ENCODE peak calls at places on chromosomes 1 and 21, in ten cellular contexts. E, L, H, P, I, C, W, J, Q and Z are unnamed samples.

GRCh38 chr1:113859478-113860175 is 11.9 kb downstream of the PTPN22 start:
- DNase-seq in E (no peak), L (no peak), H (no peak), P (no peak), I (no peak), C (no peak), W (no peak), J (no peak), Q (no peak), Z (no peak)

GRCh38 chr1:53968125-53968513 is 22.0 kb downstream of the LRRC42 start:
- DNase-seq in E (no peak), L (no peak), H (no peak), P (no peak), I (no peak), C (no peak), W (no peak), J (no peak), Q (no peak), Z (no peak)

GRCh38 chr21:33608559-33608958 is 20.1 kb upstream of the DONSON start:
- DNase-seq in E (no peak), L (no peak), H (no peak), P (no peak), I (no peak), C (no peak), W (no peak), J (no peak), Q (no peak), Z (no peak)

GRCh38 chr21:35782667-35783066 is 277.7 kb downstream of the SETD4 start:
- DNase-seq in E (no peak), L (no peak), H (no peak), P (no peak), I (no peak), C (no peak), W (no peak), J (no peak), Q (no peak), Z (no peak)

GRCh38 chr21:14736162-14736561 is 190.0 kb upstream of the SAMSN1 start:
- DNase-seq in E (no peak), L (no peak), H (no peak), P (no peak), I (no peak), C (no peak), W (no peak), J (no peak), Q (no peak), Z (no peak)

GRCh38 chr1:200206340-200206739 is 178.8 kb downstream of the NR5A2 start:
- DNase-seq in E (no peak), L (no peak), H (no peak), P (no peak), I (no peak), C (no peak), W (no peak), J (no peak), Q (no peak), Z (no peak)

GRCh38 chr1:61183471-61184034 is 101.2 kb downstream of the NFIA start:
- DNase-seq in E (peak; percentile 57), L (no peak), H (no peak), P (no peak), I (peak; percentile 70), C (no peak), W (no peak), J (peak; percentile 49), Q (no peak), Z (no peak)

GRCh38 chr1:112247036-112247597 is 148.9 kb upstream of the CTTNBP2NL start:
- DNase-seq in E (no peak), L (no peak), H (no peak), P (no peak), I (no peak), C (no peak), W (no peak), J (no peak), Q (no peak), Z (no peak)

GRCh38 chr1:27632387-27633297 is 2.3 kb downstream of the FGR start:
- DNase-seq in E (no peak), L (peak; percentile 29), H (no peak), P (no peak), I (no peak), C (no peak), W (no peak), J (no peak), Q (no peak), Z (no peak)

GRCh38 chr1:27633298-27633610 is 1.7 kb downstream of the FGR start:
- DNase-seq in E (no peak), L (no peak), H (no peak), P (no peak), I (no peak), C (no peak), W (no peak), J (no peak), Q (no peak), Z (no peak)

GRCh38 chr1:27633640-27634165 is 1.3 kb downstream of the FGR start:
- DNase-seq in E (no peak), L (no peak), H (no peak), P (no peak), I (no peak), C (no peak), W (no peak), J (no peak), Q (no peak), Z (no peak)

GRCh38 chr1:27628712-27629111 is 6.3 kb downstream of the FGR start:
- DNase-seq in E (no peak), L (no peak), H (no peak), P (no peak), I (no peak), C (no peak), W (peak; percentile 47), J (no peak), Q (no peak), Z (no peak)

DNA sequence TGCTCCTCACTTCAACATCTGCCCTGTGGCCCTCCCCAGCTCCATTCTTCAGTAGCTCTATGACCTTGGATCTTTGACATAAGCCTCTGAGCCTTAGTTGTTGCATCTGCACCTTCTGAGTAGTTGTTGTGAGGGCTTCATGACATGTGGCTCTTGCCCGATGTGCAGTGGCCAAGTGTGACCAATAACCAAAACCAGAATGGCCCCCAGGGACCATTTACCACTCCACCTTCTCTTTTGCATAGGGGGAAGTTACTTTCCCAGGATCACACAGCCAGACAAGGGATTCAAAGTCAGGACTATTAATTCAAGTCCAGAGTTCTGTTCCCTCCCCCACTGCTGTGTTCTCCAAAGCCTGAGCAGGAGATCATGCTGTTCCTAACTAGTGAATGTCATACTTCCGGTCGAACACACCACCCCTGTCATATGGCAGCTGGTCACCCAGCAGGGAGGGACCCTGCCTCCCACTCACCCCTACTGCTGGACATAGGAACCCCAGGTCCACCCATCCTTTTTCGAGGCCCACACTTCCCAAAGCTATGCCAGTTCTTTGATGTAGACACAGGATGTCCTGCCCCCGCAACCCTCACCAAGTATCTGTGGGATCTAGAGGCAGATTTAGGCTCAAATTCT is 4.0 kb downstream of the FGR start:
- DNase-seq in E (no peak), L (no peak), H (no peak), P (peak; percentile 78), I (no peak), C (peak; percentile 78), W (no peak), J (no peak), Q (no peak), Z (no peak)
- H3K4me3 ChIP-seq in E (no peak overlapping the region), L (no peak overlapping the region), H (no peak overlapping the region), P (peak overlapping the region; percentile 61), I (no peak overlapping the region), C (peak overlapping the region; percentile 53), W (no peak overlapping the region), J (no peak overlapping the region), Q (no peak overlapping the region), Z (no peak overlapping the region)

DNA sequence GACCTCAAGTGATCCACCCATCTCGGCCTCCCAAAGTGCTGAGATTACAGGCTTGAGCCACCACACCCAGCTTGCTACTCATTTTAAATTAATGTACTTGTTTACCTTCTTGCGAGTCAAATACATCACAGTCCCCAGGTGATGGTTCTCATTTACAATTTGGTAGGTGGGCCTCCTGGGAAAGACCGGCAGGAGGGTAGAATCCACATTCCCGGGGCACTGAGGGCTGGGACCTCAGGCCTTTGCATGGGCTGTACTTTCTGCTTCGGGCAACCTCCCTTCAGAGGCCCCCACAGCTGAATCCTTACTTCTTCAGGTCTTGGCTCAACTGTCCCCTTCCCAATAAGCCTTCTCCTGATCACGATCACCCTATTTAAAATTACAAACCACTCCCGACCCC is 165.5 kb downstream of the KAZN start:
- DNase-seq in E (no peak), L (no peak), H (no peak), P (no peak), I (no peak), C (no peak), W (no peak), J (no peak), Q (no peak), Z (no peak)
- H3K4me1 ChIP-seq in E (no peaks in the 10 kb centered on the region), L (no peaks in the 10 kb centered on the region), H (no peaks in the 10 kb centered on the region), P (no peaks in the 10 kb centered on the region), I (no peaks in the 10 kb centered on the region), C (no peaks in the 10 kb centered on the region), W (no peaks in the 10 kb centered on the region), J (peaks cover 4% of the 10 kb centered on the region), Q (peaks cover 21% of the 10 kb centered on the region), Z (no peaks in the 10 kb centered on the region)

DNA sequence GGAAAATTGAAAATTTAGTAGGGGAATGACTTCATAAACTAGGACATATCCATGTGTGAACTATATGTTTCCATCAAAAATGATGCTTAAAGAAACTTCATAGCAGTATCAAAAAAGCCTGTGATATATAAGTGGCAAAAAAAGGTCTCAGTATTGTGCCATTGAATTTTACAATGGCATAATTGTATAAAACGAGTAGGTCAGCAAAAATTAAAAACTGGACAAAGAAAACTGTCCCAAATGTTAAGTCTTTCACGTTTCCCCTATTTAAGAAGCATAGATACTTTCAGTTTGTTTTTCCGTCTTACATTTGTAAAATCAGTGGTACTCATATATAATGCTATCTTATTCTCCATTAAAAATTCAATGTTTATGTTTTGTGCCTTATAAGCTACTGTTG is 43.2 kb downstream of the LRRC8B start:
- DNase-seq in E (no peak), L (no peak), H (no peak), P (no peak), I (no peak), C (no peak), W (no peak), J (no peak), Q (no peak), Z (no peak)
- H3K4me3 ChIP-seq in E (no peak overlapping the region), L (no peak overlapping the region), H (no peak overlapping the region), P (no peak overlapping the region), I (no peak overlapping the region), C (no peak overlapping the region), W (peak overlapping the region; percentile 24), J (no peak overlapping the region), Q (no peak overlapping the region), Z (peak overlapping the region; percentile 7)

GRCh38 chr1:93673159-93673657 is 8.4 kb downstream of the BCAR3 start:
- DNase-seq in E (no peak), L (no peak), H (no peak), P (no peak), I (no peak), C (no peak), W (no peak), J (no peak), Q (no peak), Z (no peak)

GRCh38 chr1:93671090-93671743 is 10.4 kb downstream of the BCAR3 start:
- DNase-seq in E (no peak), L (no peak), H (no peak), P (no peak), I (no peak), C (no peak), W (no peak), J (no peak), Q (peak; percentile 85), Z (no peak)

GRCh38 chr1:93672477-93673158 is 9.0 kb downstream of the BCAR3 start:
- DNase-seq in E (peak; percentile 40), L (no peak), H (no peak), P (peak; percentile 71), I (no peak), C (peak; percentile 76), W (no peak), J (no peak), Q (no peak), Z (no peak)

GRCh38 chr1:93670141-93670540 is 11.5 kb downstream of the BCAR3 start:
- DNase-seq in E (no peak), L (no peak), H (no peak), P (no peak), I (no peak), C (no peak), W (no peak), J (no peak), Q (no peak), Z (no peak)

DNA sequence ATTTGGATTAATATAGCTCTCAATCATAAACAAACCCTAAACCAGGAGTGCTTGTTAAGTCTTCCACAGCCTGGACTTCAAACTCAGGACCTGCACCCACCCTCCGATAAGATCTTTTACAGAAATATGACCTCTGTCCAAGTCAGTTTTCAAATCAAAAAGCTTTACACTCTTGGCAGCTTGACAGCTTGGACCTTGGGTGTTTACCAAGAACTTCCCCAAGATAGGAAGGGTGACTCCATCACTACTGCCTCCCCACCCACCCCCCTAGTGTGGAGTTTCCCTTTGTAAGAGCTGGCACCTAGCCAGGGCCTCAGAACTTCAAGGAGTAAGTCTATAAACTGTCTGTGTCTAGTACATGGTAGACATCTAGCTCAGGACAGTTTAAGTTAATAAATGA is 9.6 kb downstream of the BCAR3 start:
- DNase-seq in E (peak; percentile 93), L (no peak), H (no peak), P (peak; percentile 73), I (peak; percentile 86), C (no peak), W (peak; percentile 58), J (peak; percentile 91), Q (no peak), Z (no peak)
- H3K4me1 ChIP-seq in E (peaks cover 8% of the 10 kb centered on the region), L (no peaks in the 10 kb centered on the region), H (no peaks in the 10 kb centered on the region), P (peaks cover 94% of the 10 kb centered on the region), I (peaks cover 3% of the 10 kb centered on the region), C (peaks cover 81% of the 10 kb centered on the region), W (peaks cover 50% of the 10 kb centered on the region), J (peaks cover 74% of the 10 kb centered on the region), Q (peaks cover 19% of the 10 kb centered on the region), Z (no peaks in the 10 kb centered on the region)